ENCODE peak calls at places on chromosomes 6 and 20, in nine cellular contexts. One of them, this sample, is unnamed.

GRCh38 chr6:102749210-102749971 is 1355.9 kb downstream of the GRIK2 start:
- DNase-seq in body of pancreas: no peak
- DNase-seq in transverse colon: no peak
- DNase-seq in IMR-90: no peak
- DNase-seq in adrenal gland: no peak
- DNase-seq in Peyer's patch: no peak
- DNase-seq in prostate gland: no peak
- DNase-seq in heart left ventricle: no peak
- DNase-seq in A549: no peak
- DNase-seq in this sample: no peak

GRCh38 chr6:1016329-1017302 is 295.3 kb upstream of the FOXQ1 start:
- DNase-seq in body of pancreas: peak
- DNase-seq in transverse colon: no peak
- DNase-seq in IMR-90: no peak
- DNase-seq in adrenal gland: no peak
- DNase-seq in Peyer's patch: no peak
- DNase-seq in prostate gland: no peak
- DNase-seq in heart left ventricle: no peak
- DNase-seq in A549: no peak
- DNase-seq in this sample: no peak

GRCh38 chr6:20790032-20790791 is 256.0 kb downstream of the CDKAL1 start:
- DNase-seq in body of pancreas: no peak
- DNase-seq in transverse colon: no peak
- DNase-seq in IMR-90: no peak
- DNase-seq in adrenal gland: no peak
- DNase-seq in Peyer's patch: no peak
- DNase-seq in prostate gland: no peak
- DNase-seq in heart left ventricle: no peak
- DNase-seq in A549: no peak
- DNase-seq in this sample: no peak

GRCh38 chr20:4083103-4083864 is 67.9 kb upstream of the RNF24 start:
- DNase-seq in body of pancreas: no peak
- DNase-seq in transverse colon: no peak
- DNase-seq in IMR-90: no peak
- DNase-seq in adrenal gland: no peak
- DNase-seq in Peyer's patch: no peak
- DNase-seq in prostate gland: no peak
- DNase-seq in heart left ventricle: no peak
- DNase-seq in A549: no peak
- DNase-seq in this sample: no peak

GRCh38 chr6:88916615-88917198 is 46.7 kb downstream of the RNGTT start:
- DNase-seq in body of pancreas: no peak
- DNase-seq in transverse colon: no peak
- DNase-seq in IMR-90: no peak
- DNase-seq in adrenal gland: no peak
- DNase-seq in Peyer's patch: no peak
- DNase-seq in prostate gland: no peak
- DNase-seq in heart left ventricle: no peak
- DNase-seq in A549: no peak
- DNase-seq in this sample: no peak

GRCh38 chr6:110731196-110731595 is 84.1 kb downstream of the CDK19 start:
- DNase-seq in body of pancreas: no peak
- DNase-seq in transverse colon: no peak
- DNase-seq in IMR-90: no peak
- DNase-seq in adrenal gland: no peak
- DNase-seq in Peyer's patch: no peak
- DNase-seq in prostate gland: no peak
- DNase-seq in heart left ventricle: no peak
- DNase-seq in A549: no peak
- DNase-seq in this sample: no peak

GRCh38 chr20:53344891-53345290 is 248.7 kb downstream of the ZNF217 start:
- DNase-seq in body of pancreas: no peak
- DNase-seq in transverse colon: no peak
- DNase-seq in IMR-90: no peak
- DNase-seq in adrenal gland: no peak
- DNase-seq in Peyer's patch: no peak
- DNase-seq in prostate gland: no peak
- DNase-seq in heart left ventricle: no peak
- DNase-seq in A549: no peak
- DNase-seq in this sample: no peak

GRCh38 chr20:49115565-49115964 is 69.5 kb downstream of the CSE1L start:
- DNase-seq in body of pancreas: no peak
- DNase-seq in transverse colon: no peak
- DNase-seq in IMR-90: peak
- DNase-seq in adrenal gland: no peak
- DNase-seq in Peyer's patch: no peak
- DNase-seq in prostate gland: no peak
- DNase-seq in heart left ventricle: no peak
- DNase-seq in A549: no peak
- DNase-seq in this sample: no peak

GRCh38 chr6:16450285-16450684 is 211.9 kb downstream of the GMPR start:
- DNase-seq in body of pancreas: no peak
- DNase-seq in transverse colon: no peak
- DNase-seq in IMR-90: peak
- DNase-seq in adrenal gland: no peak
- DNase-seq in Peyer's patch: no peak
- DNase-seq in prostate gland: no peak
- DNase-seq in heart left ventricle: no peak
- DNase-seq in A549: no peak
- DNase-seq in this sample: no peak

GRCh38 chr20:41370176-41370575 is 3.6 kb upstream of the EMILIN3 start:
- DNase-seq in body of pancreas: no peak
- DNase-seq in transverse colon: no peak
- DNase-seq in IMR-90: no peak
- DNase-seq in adrenal gland: no peak
- DNase-seq in Peyer's patch: no peak
- DNase-seq in prostate gland: no peak
- DNase-seq in heart left ventricle: no peak
- DNase-seq in A549: no peak
- DNase-seq in this sample: no peak

GRCh38 chr6:155264704-155265320 is 999 bp downstream of the CLDN20 start:
- DNase-seq in body of pancreas: no peak
- DNase-seq in transverse colon: no peak
- DNase-seq in IMR-90: no peak
- DNase-seq in adrenal gland: no peak
- DNase-seq in Peyer's patch: no peak
- DNase-seq in prostate gland: no peak
- DNase-seq in heart left ventricle: no peak
- DNase-seq in A549: no peak
- DNase-seq in this sample: no peak

GRCh38 chr6:130598021-130598989 is 228.9 kb upstream of the SMLR1 start:
- DNase-seq in body of pancreas: no peak
- DNase-seq in transverse colon: no peak
- DNase-seq in IMR-90: no peak
- DNase-seq in adrenal gland: no peak
- DNase-seq in Peyer's patch: no peak
- DNase-seq in prostate gland: no peak
- DNase-seq in heart left ventricle: no peak
- DNase-seq in A549: no peak
- DNase-seq in this sample: no peak

GRCh38 chr6:63685453-63686379 is 50.1 kb downstream of the PHF3 start:
- DNase-seq in body of pancreas: no peak
- DNase-seq in transverse colon: no peak
- DNase-seq in IMR-90: no peak
- DNase-seq in adrenal gland: no peak
- DNase-seq in Peyer's patch: no peak
- DNase-seq in prostate gland: no peak
- DNase-seq in heart left ventricle: no peak
- DNase-seq in A549: no peak
- DNase-seq in this sample: no peak

GRCh38 chr20:4135385-4136077 is 120.2 kb upstream of the RNF24 start:
- DNase-seq in body of pancreas: peak
- DNase-seq in transverse colon: peak
- DNase-seq in IMR-90: peak
- DNase-seq in adrenal gland: peak
- DNase-seq in Peyer's patch: peak
- DNase-seq in prostate gland: no peak
- DNase-seq in heart left ventricle: no peak
- DNase-seq in A549: peak
- DNase-seq in this sample: peak

GRCh38 chr6:137104926-137105325 is 60.2 kb upstream of the IL20RA start:
- DNase-seq in body of pancreas: no peak
- DNase-seq in transverse colon: no peak
- DNase-seq in IMR-90: no peak
- DNase-seq in adrenal gland: no peak
- DNase-seq in Peyer's patch: no peak
- DNase-seq in prostate gland: no peak
- DNase-seq in heart left ventricle: no peak
- DNase-seq in A549: no peak
- DNase-seq in this sample: no peak

GRCh38 chr6:137102050-137102848 is 57.5 kb upstream of the IL20RA start:
- DNase-seq in body of pancreas: no peak
- DNase-seq in transverse colon: no peak
- DNase-seq in IMR-90: no peak
- DNase-seq in adrenal gland: no peak
- DNase-seq in Peyer's patch: no peak
- DNase-seq in prostate gland: no peak
- DNase-seq in heart left ventricle: no peak
- DNase-seq in A549: no peak
- DNase-seq in this sample: no peak

GRCh38 chr6:137105375-137105774 is 60.6 kb upstream of the IL20RA start:
- DNase-seq in body of pancreas: no peak
- DNase-seq in transverse colon: no peak
- DNase-seq in IMR-90: no peak
- DNase-seq in adrenal gland: no peak
- DNase-seq in Peyer's patch: no peak
- DNase-seq in prostate gland: peak
- DNase-seq in heart left ventricle: no peak
- DNase-seq in A549: no peak
- DNase-seq in this sample: no peak

GRCh38 chr6:137099689-137100398 is 55.1 kb upstream of the IL20RA start:
- DNase-seq in body of pancreas: no peak
- DNase-seq in transverse colon: no peak
- DNase-seq in IMR-90: no peak
- DNase-seq in adrenal gland: no peak
- DNase-seq in Peyer's patch: no peak
- DNase-seq in prostate gland: no peak
- DNase-seq in heart left ventricle: no peak
- DNase-seq in A549: no peak
- DNase-seq in this sample: no peak

DNA sequence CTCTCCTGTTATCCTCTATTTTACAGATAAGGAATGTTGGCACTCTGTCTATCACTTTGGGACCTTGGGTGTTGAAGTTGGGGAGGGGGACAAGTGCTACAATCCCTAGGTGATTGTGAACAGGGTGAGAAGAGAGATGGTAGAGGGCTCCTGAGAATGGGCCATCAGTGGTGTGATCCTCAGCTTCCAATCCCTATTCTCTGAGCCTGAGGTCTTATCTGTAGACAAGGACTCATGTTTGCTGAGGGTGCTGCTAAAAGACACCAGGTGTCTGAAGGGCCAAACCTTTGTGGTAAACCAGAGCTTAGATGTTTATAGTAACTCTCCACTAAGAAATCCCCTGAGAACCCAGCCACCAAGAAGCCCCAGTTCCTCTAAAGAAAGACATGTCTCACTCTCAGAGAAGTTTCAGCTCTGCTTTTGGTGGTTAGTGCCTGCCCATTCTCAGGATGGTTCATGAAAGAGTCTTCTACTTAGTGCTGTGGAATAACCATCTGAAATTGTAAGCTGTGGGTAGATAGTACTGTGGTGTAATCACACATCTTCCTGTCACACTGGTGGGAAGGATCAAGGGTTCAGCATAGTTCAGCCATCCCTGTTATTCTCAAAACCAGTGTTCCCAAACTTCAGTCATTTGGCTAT is 58.2 kb upstream of the IL20RA start:
- DNase-seq in body of pancreas: no peak
- DNase-seq in transverse colon: no peak
- DNase-seq in IMR-90: no peak
- DNase-seq in adrenal gland: no peak
- DNase-seq in Peyer's patch: no peak
- DNase-seq in prostate gland: no peak
- DNase-seq in heart left ventricle: no peak
- DNase-seq in A549: no peak
- DNase-seq in this sample: no peak
- TF ChIP-seq POLR2A in body of pancreas: no peak
- TF ChIP-seq POLR2A in transverse colon: no peak
- TF ChIP-seq POLR2A in IMR-90: no peak
- TF ChIP-seq POLR2A in adrenal gland: no peak
- TF ChIP-seq POLR2A in Peyer's patch: no peak
- TF ChIP-seq POLR2A in prostate gland: no peak
- TF ChIP-seq POLR2A in heart left ventricle: no peak
- TF ChIP-seq POLR2A in A549: no peak
- TF ChIP-seq POLR2A in this sample: no peak

DNA sequence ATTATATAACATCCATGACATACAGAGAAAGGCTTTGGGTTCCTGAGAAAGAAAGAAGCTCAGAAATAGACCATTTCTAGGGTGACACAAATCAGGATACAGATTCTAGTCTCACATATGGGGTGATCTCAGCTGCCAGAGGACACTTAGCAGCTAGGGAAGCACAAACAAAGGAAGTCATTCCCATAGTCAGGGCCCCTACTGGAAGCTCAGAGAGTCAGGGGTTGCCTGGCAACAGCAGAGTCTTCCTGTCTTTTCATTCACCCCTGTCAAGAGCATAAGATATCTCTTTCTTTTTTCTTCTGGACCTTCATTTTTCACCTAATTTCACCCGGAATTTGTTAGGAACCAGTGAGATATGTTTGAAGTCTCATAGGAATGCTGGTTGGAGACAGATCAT is 81.9 kb upstream of the IYD start:
- DNase-seq in body of pancreas: no peak
- DNase-seq in transverse colon: no peak
- DNase-seq in IMR-90: peak
- DNase-seq in adrenal gland: no peak
- DNase-seq in Peyer's patch: no peak
- DNase-seq in prostate gland: no peak
- DNase-seq in heart left ventricle: no peak
- DNase-seq in A549: no peak
- DNase-seq in this sample: no peak
- H3K27ac ChIP-seq in body of pancreas: no peak
- H3K27ac ChIP-seq in transverse colon: no peak
- H3K27ac ChIP-seq in IMR-90: no peak
- H3K27ac ChIP-seq in adrenal gland: no peak
- H3K27ac ChIP-seq in Peyer's patch: no peak
- H3K27ac ChIP-seq in prostate gland: no peak
- H3K27ac ChIP-seq in heart left ventricle: no peak
- H3K27ac ChIP-seq in A549: no peak
- H3K27ac ChIP-seq in this sample: no peak

DNA sequence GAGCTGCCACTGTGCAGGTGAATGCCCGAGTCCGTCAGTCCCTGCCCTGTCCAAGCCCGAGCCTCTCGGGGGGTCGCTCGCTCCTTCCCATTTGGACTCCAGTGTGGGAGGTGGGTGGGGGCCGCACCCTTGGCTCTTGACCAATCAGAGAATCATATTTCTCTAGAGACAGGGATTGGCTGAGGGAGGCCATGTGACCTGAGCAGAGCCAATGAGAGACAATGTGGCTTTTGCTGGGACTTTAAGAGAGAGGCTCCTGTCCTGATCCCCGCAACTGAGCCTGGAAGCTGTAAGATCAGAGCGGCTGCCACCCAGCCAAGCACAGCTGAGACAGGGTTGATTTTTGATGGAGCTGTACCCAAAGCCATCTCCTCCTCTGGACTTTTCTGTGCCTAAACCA is 199.3 kb downstream of the TFAP2C start:
- DNase-seq in body of pancreas: no peak
- DNase-seq in transverse colon: no peak
- DNase-seq in IMR-90: no peak
- DNase-seq in adrenal gland: no peak
- DNase-seq in Peyer's patch: no peak
- DNase-seq in prostate gland: no peak
- DNase-seq in heart left ventricle: no peak
- DNase-seq in A549: no peak
- DNase-seq in this sample: no peak
- TF ChIP-seq POLR2A in body of pancreas: no peak
- TF ChIP-seq POLR2A in transverse colon: no peak
- TF ChIP-seq POLR2A in IMR-90: no peak
- TF ChIP-seq POLR2A in adrenal gland: no peak
- TF ChIP-seq POLR2A in Peyer's patch: no peak
- TF ChIP-seq POLR2A in prostate gland: no peak
- TF ChIP-seq POLR2A in heart left ventricle: no peak
- TF ChIP-seq POLR2A in A549: no peak
- TF ChIP-seq POLR2A in this sample: no peak

GRCh38 chr6:105545947-105546710 is 143.2 kb upstream of the PREP start:
- DNase-seq in body of pancreas: no peak
- DNase-seq in transverse colon: no peak
- DNase-seq in IMR-90: peak
- DNase-seq in adrenal gland: no peak
- DNase-seq in Peyer's patch: no peak
- DNase-seq in prostate gland: no peak
- DNase-seq in heart left ventricle: no peak
- DNase-seq in A549: peak
- DNase-seq in this sample: no peak
- H3K27ac ChIP-seq in body of pancreas: no peak
- H3K27ac ChIP-seq in transverse colon: no peak
- H3K27ac ChIP-seq in IMR-90: no peak
- H3K27ac ChIP-seq in adrenal gland: no peak
- H3K27ac ChIP-seq in Peyer's patch: peak
- H3K27ac ChIP-seq in prostate gland: no peak
- H3K27ac ChIP-seq in heart left ventricle: no peak
- H3K27ac ChIP-seq in A549: peak
- H3K27ac ChIP-seq in this sample: peak